ENCODE peak calls at places on chromosomes 1 and 21, in seven cellular contexts. M is HCT116, Z is GM12878, Y is K562, P is SK-N-SH, E is HepG2, S is H1. U is an unnamed sample.

GRCh38 chr1:172449585-172450523 is 6.0 kb upstream of the PIGC start:
- DNase-seq in E (peak), Y (peak), P (peak), Z (no peak), M (peak), S (peak), U (peak)

GRCh38 chr1:70764747-70765146 is 282.9 kb downstream of the PTGER3 start:
- DNase-seq in S (no peak), P (no peak), Z (no peak), M (no peak), E (no peak), Y (no peak), U (no peak)

GRCh38 chr1:37265786-37266667 is 208.4 kb upstream of the ZC3H12A start:
- DNase-seq in S (no peak), E (no peak), Y (no peak), Z (no peak), P (peak), M (no peak), U (no peak)

GRCh38 chr21:32612075-32612998 is at the start of gene CFAP298:
- DNase-seq in M (peak), Y (peak), S (peak), Z (peak), P (peak), E (peak), U (peak)

GRCh38 chr1:224565611-224566406 is 50.3 kb upstream of the CNIH3 start:
- DNase-seq in P (no peak), Y (no peak), Z (no peak), E (no peak), M (no peak), S (no peak), U (no peak)

GRCh38 chr21:40254540-40255455 is 387.6 kb downstream of the PCP4 start:
- DNase-seq in Y (no peak), Z (no peak), M (no peak), P (peak), E (no peak), S (no peak), U (no peak)

GRCh38 chr1:53896673-53897229 is 2.8 kb downstream of the DIO1 start:
- DNase-seq in Z (no peak), S (no peak), Y (no peak), E (peak), M (no peak), P (no peak), U (no peak)

GRCh38 chr1:72037745-72038343 is 244.5 kb downstream of the NEGR1 start:
- DNase-seq in M (peak), Z (no peak), S (no peak), Y (peak), P (no peak), E (peak), U (peak)

GRCh38 chr1:176533020-176533419 is 70.0 kb downstream of the PAPPA2 start:
- DNase-seq in Y (no peak), S (no peak), Z (no peak), E (no peak), P (no peak), M (no peak), U (no peak)

GRCh38 chr1:78003070-78003751 is 1.5 kb upstream of the DNAJB4 start:
- DNase-seq in P (no peak), S (no peak), E (no peak), Z (no peak), Y (peak), M (no peak), U (no peak)

GRCh38 chr1:184164529-184164928 is 113.0 kb downstream of the TSEN15 start:
- DNase-seq in Z (no peak), M (no peak), S (no peak), E (no peak), P (no peak), Y (no peak), U (no peak)

GRCh38 chr1:199205740-199206139 is 566.9 kb downstream of the PTPRC start:
- DNase-seq in S (no peak), M (no peak), E (no peak), P (no peak), Z (no peak), Y (no peak), U (no peak)

GRCh38 chr1:20962576-20963258 is 175.6 kb upstream of the HP1BP3 start:
- DNase-seq in Y (no peak), P (no peak), Z (no peak), S (no peak), M (no peak), E (no peak), U (no peak)

GRCh38 chr1:164622057-164622840 is 63.3 kb downstream of the PBX1 start:
- DNase-seq in Y (no peak), P (no peak), M (no peak), E (no peak), S (no peak), Z (no peak), U (no peak)

GRCh38 chr1:231690072-231690471 is 63.5 kb downstream of the DISC1 start:
- DNase-seq in Z (no peak), S (no peak), Y (no peak), M (no peak), P (no peak), E (peak), U (no peak)

GRCh38 chr1:34988147-34988546 is 3.0 kb upstream of the TMEM35B start:
- DNase-seq in Y (no peak), S (no peak), P (no peak), Z (no peak), M (no peak), E (no peak), U (no peak)

GRCh38 chr1:5835179-5835562 is 157.1 kb downstream of the NPHP4 start:
- DNase-seq in E (no peak), S (no peak), P (no peak), M (no peak), Z (no peak), Y (no peak), U (no peak)

GRCh38 chr1:5832916-5833895 is 159.0 kb downstream of the NPHP4 start:
- DNase-seq in E (no peak), Z (no peak), Y (no peak), M (no peak), P (no peak), S (no peak), U (no peak)

GRCh38 chr1:5831600-5832335 is 160.5 kb downstream of the NPHP4 start:
- DNase-seq in Z (no peak), S (no peak), Y (no peak), P (no peak), M (no peak), E (no peak), U (no peak)

GRCh38 chr1:5834477-5835178 is 157.6 kb downstream of the NPHP4 start:
- DNase-seq in S (no peak), P (no peak), Z (no peak), Y (no peak), M (no peak), E (no peak), U (no peak)

GRCh38 chr1:5833911-5834310 is 158.3 kb downstream of the NPHP4 start:
- DNase-seq in S (no peak), Z (no peak), P (no peak), E (no peak), Y (no peak), M (no peak), U (no peak)
- TF ChIP-seq JUND in S (no peak), Z (no peak), P (no peak), E (no peak), Y (no peak), M (no peak), U (no peak)

GRCh38 chr1:27660300-27660837 is 11.6 kb downstream of the IFI6 start:
- DNase-seq in M (no peak), Z (no peak), E (no peak), Y (peak), P (no peak), S (no peak), U (no peak)

GRCh38 chr1:27659497-27660299 is 12.3 kb downstream of the IFI6 start:
- DNase-seq in Y (peak), S (no peak), M (peak), E (peak), P (peak), Z (peak), U (peak)

GRCh38 chr1:27656157-27656893 is 15.7 kb downstream of the IFI6 start:
- DNase-seq in S (peak), Y (no peak), M (no peak), P (no peak), Z (no peak), E (no peak), U (no peak)

GRCh38 chr1:27661412-27662075 is 10.4 kb downstream of the IFI6 start:
- DNase-seq in S (no peak), Y (no peak), Z (no peak), M (no peak), E (no peak), P (no peak), U (no peak)

GRCh38 chr1:27658951-27659496 is 13.0 kb downstream of the IFI6 start:
- DNase-seq in Z (peak), S (no peak), E (no peak), P (no peak), Y (no peak), M (no peak), U (no peak)
- TF ChIP-seq JUND in Z (no peak), S (no peak), E (no peak), P (no peak), Y (no peak), M (no peak), U (no peak)

GRCh38 chr1:113215015-113215414 is 142.0 kb downstream of the LRIG2 start:
- DNase-seq in S (no peak), Z (no peak), P (no peak), M (no peak), Y (no peak), E (no peak), U (no peak)

GRCh38 chr1:113219377-113219776 is 146.4 kb downstream of the LRIG2 start:
- DNase-seq in P (peak), E (no peak), S (no peak), Z (no peak), Y (no peak), M (no peak), U (no peak)

GRCh38 chr1:113219828-113220227 is 146.8 kb downstream of the LRIG2 start:
- DNase-seq in S (no peak), Y (no peak), Z (no peak), M (no peak), E (no peak), P (no peak), U (no peak)

GRCh38 chr1:113217447-113218208 is 144.6 kb downstream of the LRIG2 start:
- DNase-seq in M (no peak), Z (no peak), Y (peak), E (peak), S (no peak), P (peak), U (no peak)

GRCh38 chr1:113216664-113217063 is 143.7 kb downstream of the LRIG2 start:
- DNase-seq in M (no peak), E (no peak), Z (no peak), P (no peak), S (no peak), Y (no peak), U (no peak)
- TF ChIP-seq JUND in M (no peak), E (no peak), Z (no peak), P (no peak), S (no peak), Y (no peak), U (no peak)

GRCh38 chr1:160945079-160945478 is 9.5 kb downstream of the ITLN2 start:
- DNase-seq in E (no peak), M (no peak), P (no peak), Z (no peak), S (no peak), Y (peak), U (no peak)

DNA sequence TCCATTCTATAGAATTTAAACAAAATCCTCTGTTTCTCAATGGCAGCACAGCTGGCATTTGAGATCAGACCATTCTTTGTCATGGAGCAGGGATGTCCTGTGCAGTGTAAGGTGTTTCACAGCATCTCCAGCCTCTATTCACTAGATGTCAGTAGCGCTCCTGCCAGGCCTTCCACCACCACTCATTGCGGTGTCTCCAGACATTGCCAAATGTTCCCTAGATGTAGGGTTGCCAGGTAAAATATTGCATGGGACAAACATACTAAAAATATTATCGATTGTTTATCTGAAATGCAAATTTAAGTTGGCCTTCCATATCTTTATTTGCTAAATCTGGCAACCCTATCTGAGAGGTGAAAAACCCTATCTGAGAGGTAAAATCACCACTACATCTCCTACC is 11.7 kb downstream of the ITLN2 start:
- DNase-seq in Z (no peak), P (no peak), M (no peak), S (no peak), Y (no peak), E (peak), U (peak)
- TF ChIP-seq JUND in Z (no peak), P (no peak), M (no peak), S (no peak), Y (no peak), E (no peak), U (no peak)

GRCh38 chr1:115706774-115707425 is 61.6 kb downstream of the CASQ2 start:
- DNase-seq in S (no peak), E (peak), M (peak), P (peak), Z (peak), Y (peak), U (peak)
- TF ChIP-seq JUND in S (no peak), E (no peak), M (no peak), P (no peak), Z (no peak), Y (no peak), U (no peak)

GRCh38 chr1:234429434-234429806 is 49.6 kb downstream of the TARBP1 start:
- DNase-seq in Z (no peak), E (no peak), P (no peak), S (no peak), M (no peak), Y (no peak), U (no peak)
- TF ChIP-seq JUND in Z (no peak), E (no peak), P (no peak), S (no peak), M (no peak), Y (no peak), U (no peak)

GRCh38 chr1:98110674-98111073 is 189.8 kb upstream of the DPYD start:
- DNase-seq in M (no peak), S (no peak), Y (no peak), Z (no peak), P (no peak), E (no peak), U (no peak)
- TF ChIP-seq JUND in M (no peak), S (no peak), Y (no peak), Z (no peak), P (no peak), E (no peak), U (no peak)

GRCh38 chr21:44869860-44870747 is 3.4 kb downstream of the PTTG1IP start:
- DNase-seq in P (no peak), Y (no peak), S (no peak), Z (no peak), M (peak), E (peak), U (no peak)
- TF ChIP-seq JUND in P (peak), Y (peak), S (no peak), Z (no peak), M (no peak), E (peak), U (peak)

GRCh38 chr1:39574646-39575045 is 1.9 kb downstream of the PABPC4 start:
- DNase-seq in E (peak), M (no peak), Y (no peak), S (no peak), P (no peak), Z (no peak), U (no peak)

GRCh38 chr1:39573097-39573465 is 3.5 kb downstream of the PABPC4 start:
- DNase-seq in E (no peak), Y (no peak), Z (no peak), P (no peak), M (no peak), S (no peak), U (no peak)

GRCh38 chr1:39573736-39574624 is 2.6 kb downstream of the PABPC4 start:
- DNase-seq in P (peak), E (no peak), M (no peak), Z (no peak), Y (no peak), S (no peak), U (no peak)

GRCh38 chr1:39576016-39576657 is 453 bp downstream of the PABPC4 start:
- DNase-seq in Z (no peak), S (no peak), M (no peak), E (no peak), P (peak), Y (peak), U (no peak)

DNA sequence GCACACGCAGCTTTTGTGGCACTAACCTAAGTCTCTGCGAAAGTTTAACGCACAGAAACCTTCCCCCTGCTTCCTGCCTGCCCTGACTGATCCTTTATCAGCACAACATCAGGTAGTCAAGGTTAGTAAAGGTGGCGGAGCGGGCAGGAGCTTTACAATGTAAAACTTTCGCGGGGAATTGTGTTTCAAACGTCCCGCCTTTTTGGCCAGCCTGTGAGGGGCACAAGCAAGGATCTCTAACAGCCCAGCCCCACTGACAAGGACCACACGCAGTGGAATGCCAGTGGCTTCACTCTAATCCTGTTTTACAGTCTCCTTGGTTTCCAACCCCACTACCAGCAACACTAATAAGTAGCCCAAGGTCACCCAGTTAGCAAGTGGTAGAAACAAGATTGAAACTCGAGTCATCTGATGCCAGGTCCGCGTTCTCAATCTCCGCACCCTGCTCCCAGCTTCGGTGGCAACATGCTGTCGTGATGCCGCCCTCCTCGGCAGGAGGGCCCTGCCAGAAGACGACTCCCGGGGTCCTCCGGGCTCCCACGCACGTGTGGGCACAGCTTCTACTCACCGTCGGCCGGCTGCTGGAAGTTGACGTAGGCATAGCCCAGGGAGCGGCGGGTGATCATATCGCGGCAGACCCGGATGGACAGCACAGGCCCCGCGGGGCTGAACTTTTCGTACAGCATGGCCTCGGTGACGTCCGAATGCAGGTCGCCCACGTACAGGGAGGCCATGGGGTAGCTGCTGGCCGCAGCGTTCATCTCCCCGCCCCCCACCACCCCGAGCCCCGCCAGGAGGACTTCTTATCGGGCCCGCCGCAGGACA is 1.2 kb downstream of the PABPC4 start:
- DNase-seq in P (peak), S (no peak), Z (no peak), M (no peak), E (peak), Y (peak), U (peak)
- TF ChIP-seq JUND in P (no peak), S (no peak), Z (no peak), M (no peak), E (no peak), Y (no peak), U (no peak)

DNA sequence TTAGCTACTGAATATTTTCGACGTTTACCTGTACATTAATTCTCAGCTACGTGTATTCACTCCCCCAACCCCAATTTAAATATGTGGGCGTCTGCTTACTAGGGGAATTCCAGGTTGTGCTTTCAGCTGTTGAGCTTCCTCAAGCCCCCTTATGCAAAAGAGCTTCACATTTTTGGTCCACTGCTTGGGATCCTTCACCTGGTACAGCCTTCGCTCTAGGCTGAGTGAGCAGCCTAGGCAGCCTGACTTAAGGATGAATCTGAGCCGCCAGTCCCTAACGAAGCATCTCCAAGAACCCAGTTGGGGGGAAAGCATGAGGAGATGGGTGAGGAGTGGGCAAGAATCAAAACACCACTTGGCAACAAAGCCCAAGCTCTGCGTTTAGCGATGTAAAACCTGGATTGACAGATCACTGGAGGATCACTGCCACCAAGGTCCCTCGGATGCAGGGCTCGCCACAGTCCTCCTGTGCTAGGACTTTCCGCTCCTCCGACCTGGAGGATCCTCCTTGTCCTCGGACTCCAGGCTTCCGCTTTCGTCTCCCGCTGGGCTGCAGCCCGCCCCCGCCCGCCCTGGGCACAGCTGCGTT is 637 bp downstream of the BCL10 start:
- DNase-seq in M (peak), P (no peak), Z (no peak), S (no peak), E (no peak), Y (no peak), U (no peak)
- TF ChIP-seq JUND in M (no peak), P (no peak), Z (no peak), S (no peak), E (no peak), Y (no peak), U (no peak)

U was measured in T47D.